ENCODE peak calls at places on chromosomes 4 and X, in nine cellular contexts. One of them, this sample, is unnamed. For H3K27me3, the result is how much of the 10 kb centered on the place peaks cover.

GRCh38 chr4:151267822-151268535 is 9.0 kb upstream of the PRSS48 start:
- DNase-seq in fibroblast of lung: no peak
- DNase-seq in heart right ventricle: no peak
- DNase-seq in endodermal cell: no peak
- DNase-seq in hepatocyte: peak
- DNase-seq in BE2C: no peak
- DNase-seq in PC-9: no peak
- DNase-seq in pancreas: no peak
- DNase-seq in tibial nerve: no peak
- DNase-seq in this sample: no peak

GRCh38 chr4:100876546-100876945 is 358.7 kb upstream of the EMCN start:
- DNase-seq in fibroblast of lung: no peak
- DNase-seq in heart right ventricle: no peak
- DNase-seq in endodermal cell: no peak
- DNase-seq in hepatocyte: no peak
- DNase-seq in BE2C: no peak
- DNase-seq in PC-9: no peak
- DNase-seq in pancreas: no peak
- DNase-seq in tibial nerve: no peak
- DNase-seq in this sample: no peak

GRCh38 chr4:155241664-155242063 is 33.2 kb downstream of the NPY2R start:
- DNase-seq in fibroblast of lung: no peak
- DNase-seq in heart right ventricle: no peak
- DNase-seq in endodermal cell: no peak
- DNase-seq in hepatocyte: no peak
- DNase-seq in BE2C: no peak
- DNase-seq in PC-9: no peak
- DNase-seq in pancreas: no peak
- DNase-seq in tibial nerve: no peak
- DNase-seq in this sample: no peak

GRCh38 chr4:40183615-40184411 is 13.0 kb upstream of the RHOH start:
- DNase-seq in fibroblast of lung: no peak
- DNase-seq in heart right ventricle: no peak
- DNase-seq in endodermal cell: no peak
- DNase-seq in hepatocyte: no peak
- DNase-seq in BE2C: no peak
- DNase-seq in PC-9: no peak
- DNase-seq in pancreas: no peak
- DNase-seq in tibial nerve: no peak
- DNase-seq in this sample: no peak

GRCh38 chrX:47321386-47321785 is 49.0 kb upstream of the ZNF157 start:
- DNase-seq in fibroblast of lung: peak
- DNase-seq in heart right ventricle: peak
- DNase-seq in endodermal cell: peak
- DNase-seq in hepatocyte: peak
- DNase-seq in BE2C: no peak
- DNase-seq in PC-9: no peak
- DNase-seq in pancreas: peak
- DNase-seq in tibial nerve: peak
- DNase-seq in this sample: peak

GRCh38 chrX:109890910-109891502 is 111.9 kb upstream of the TMEM164 start:
- DNase-seq in fibroblast of lung: peak
- DNase-seq in heart right ventricle: peak
- DNase-seq in endodermal cell: peak
- DNase-seq in hepatocyte: peak
- DNase-seq in BE2C: peak
- DNase-seq in PC-9: no peak
- DNase-seq in pancreas: peak
- DNase-seq in tibial nerve: no peak
- DNase-seq in this sample: peak

GRCh38 chr4:129117705-129118104 is 21.8 kb downstream of the C4orf33 start:
- DNase-seq in fibroblast of lung: no peak
- DNase-seq in heart right ventricle: no peak
- DNase-seq in endodermal cell: no peak
- DNase-seq in hepatocyte: no peak
- DNase-seq in BE2C: no peak
- DNase-seq in PC-9: no peak
- DNase-seq in pancreas: no peak
- DNase-seq in tibial nerve: no peak
- DNase-seq in this sample: no peak

GRCh38 chr4:99321241-99322191 is at the start of gene ADH1B:
- DNase-seq in fibroblast of lung: peak
- DNase-seq in heart right ventricle: no peak
- DNase-seq in endodermal cell: no peak
- DNase-seq in hepatocyte: no peak
- DNase-seq in BE2C: no peak
- DNase-seq in PC-9: no peak
- DNase-seq in pancreas: peak
- DNase-seq in tibial nerve: no peak
- DNase-seq in this sample: no peak

GRCh38 chr4:135368826-135369225 is 1167.2 kb upstream of the PABPC4L start:
- DNase-seq in fibroblast of lung: peak
- DNase-seq in heart right ventricle: no peak
- DNase-seq in endodermal cell: no peak
- DNase-seq in hepatocyte: no peak
- DNase-seq in BE2C: no peak
- DNase-seq in PC-9: no peak
- DNase-seq in pancreas: no peak
- DNase-seq in tibial nerve: no peak
- DNase-seq in this sample: no peak

GRCh38 chrX:45775462-45775861 is 574.8 kb upstream of the DIPK2B start:
- DNase-seq in fibroblast of lung: peak
- DNase-seq in heart right ventricle: no peak
- DNase-seq in endodermal cell: no peak
- DNase-seq in hepatocyte: no peak
- DNase-seq in BE2C: no peak
- DNase-seq in PC-9: peak
- DNase-seq in pancreas: no peak
- DNase-seq in tibial nerve: no peak
- DNase-seq in this sample: no peak

GRCh38 chrX:49880668-49881067 is 1.4 kb downstream of the USP27X start:
- DNase-seq in fibroblast of lung: no peak
- DNase-seq in heart right ventricle: no peak
- DNase-seq in endodermal cell: no peak
- DNase-seq in hepatocyte: no peak
- DNase-seq in BE2C: no peak
- DNase-seq in PC-9: no peak
- DNase-seq in pancreas: no peak
- DNase-seq in tibial nerve: no peak
- DNase-seq in this sample: no peak
- TF ChIP-seq CTCF in fibroblast of lung: no peak
- TF ChIP-seq CTCF in heart right ventricle: no peak
- TF ChIP-seq CTCF in endodermal cell: no peak
- TF ChIP-seq CTCF in hepatocyte: no peak
- TF ChIP-seq CTCF in BE2C: no peak
- TF ChIP-seq CTCF in PC-9: no peak
- TF ChIP-seq CTCF in pancreas: no peak
- TF ChIP-seq CTCF in tibial nerve: no peak
- TF ChIP-seq CTCF in this sample: no peak

GRCh38 chr4:2412885-2413716 is 5.3 kb downstream of the ZFYVE28 start:
- DNase-seq in fibroblast of lung: peak
- DNase-seq in heart right ventricle: peak
- DNase-seq in endodermal cell: peak
- DNase-seq in hepatocyte: peak
- DNase-seq in BE2C: peak
- DNase-seq in PC-9: peak
- DNase-seq in pancreas: peak
- DNase-seq in tibial nerve: peak
- DNase-seq in this sample: peak

GRCh38 chr4:2415881-2416563 is 2.4 kb downstream of the ZFYVE28 start:
- DNase-seq in fibroblast of lung: no peak
- DNase-seq in heart right ventricle: no peak
- DNase-seq in endodermal cell: peak
- DNase-seq in hepatocyte: no peak
- DNase-seq in BE2C: no peak
- DNase-seq in PC-9: no peak
- DNase-seq in pancreas: no peak
- DNase-seq in tibial nerve: no peak
- DNase-seq in this sample: no peak

GRCh38 chr4:2415213-2415612 is 3.2 kb downstream of the ZFYVE28 start:
- DNase-seq in fibroblast of lung: no peak
- DNase-seq in heart right ventricle: no peak
- DNase-seq in endodermal cell: no peak
- DNase-seq in hepatocyte: no peak
- DNase-seq in BE2C: no peak
- DNase-seq in PC-9: no peak
- DNase-seq in pancreas: no peak
- DNase-seq in tibial nerve: no peak
- DNase-seq in this sample: no peak

GRCh38 chr4:2412534-2412884 is 5.9 kb downstream of the ZFYVE28 start:
- DNase-seq in fibroblast of lung: no peak
- DNase-seq in heart right ventricle: no peak
- DNase-seq in endodermal cell: no peak
- DNase-seq in hepatocyte: peak
- DNase-seq in BE2C: no peak
- DNase-seq in PC-9: peak
- DNase-seq in pancreas: no peak
- DNase-seq in tibial nerve: no peak
- DNase-seq in this sample: no peak

DNA sequence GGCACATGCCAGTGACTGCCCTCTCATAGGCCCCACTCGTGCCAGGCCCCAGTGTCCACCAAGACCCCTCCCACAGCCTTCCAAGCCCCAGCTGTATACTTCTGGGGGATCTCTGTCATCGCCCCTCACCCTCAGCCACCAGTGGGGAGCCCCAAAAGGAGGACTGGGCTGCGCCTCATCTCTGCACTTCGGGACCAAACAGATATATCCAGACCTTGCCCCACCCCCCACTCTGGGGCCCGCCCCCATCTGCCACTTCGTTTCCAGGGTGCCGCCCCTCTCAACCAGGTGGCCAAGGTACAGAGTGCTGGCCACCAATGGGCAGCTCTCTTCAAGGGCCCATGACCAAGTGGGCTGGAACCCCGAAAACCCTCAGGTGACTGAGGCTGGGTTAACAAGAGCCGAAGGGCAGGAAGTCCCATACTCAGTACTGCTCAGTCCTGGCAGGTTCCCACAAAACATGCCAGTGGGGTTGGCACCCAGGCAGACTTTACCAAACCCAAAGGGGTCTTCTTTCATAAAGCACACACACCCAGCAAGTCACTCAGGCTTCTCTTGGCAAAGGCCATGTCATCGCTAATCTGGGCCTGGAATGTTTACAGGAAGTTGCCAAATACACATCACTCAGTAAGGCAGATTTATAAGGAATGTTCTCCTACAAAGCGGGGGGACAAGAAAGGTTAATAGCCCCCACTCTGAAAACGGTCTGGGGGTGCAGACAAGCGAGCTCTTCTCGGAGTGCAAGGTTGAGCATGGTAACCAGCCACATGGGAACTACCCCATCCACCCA is 4.4 kb downstream of the ZFYVE28 start:
- DNase-seq in fibroblast of lung: no peak
- DNase-seq in heart right ventricle: no peak
- DNase-seq in endodermal cell: peak
- DNase-seq in hepatocyte: no peak
- DNase-seq in BE2C: no peak
- DNase-seq in PC-9: no peak
- DNase-seq in pancreas: no peak
- DNase-seq in tibial nerve: no peak
- DNase-seq in this sample: no peak
- H3K27me3 ChIP-seq in fibroblast of lung: under half
- H3K27me3 ChIP-seq in heart right ventricle: under half
- H3K27me3 ChIP-seq in endodermal cell: under half
- H3K27me3 ChIP-seq in hepatocyte: under half
- H3K27me3 ChIP-seq in BE2C: under half
- H3K27me3 ChIP-seq in PC-9: under half
- H3K27me3 ChIP-seq in pancreas: under half
- H3K27me3 ChIP-seq in tibial nerve: under half
- H3K27me3 ChIP-seq in this sample: under half

DNA sequence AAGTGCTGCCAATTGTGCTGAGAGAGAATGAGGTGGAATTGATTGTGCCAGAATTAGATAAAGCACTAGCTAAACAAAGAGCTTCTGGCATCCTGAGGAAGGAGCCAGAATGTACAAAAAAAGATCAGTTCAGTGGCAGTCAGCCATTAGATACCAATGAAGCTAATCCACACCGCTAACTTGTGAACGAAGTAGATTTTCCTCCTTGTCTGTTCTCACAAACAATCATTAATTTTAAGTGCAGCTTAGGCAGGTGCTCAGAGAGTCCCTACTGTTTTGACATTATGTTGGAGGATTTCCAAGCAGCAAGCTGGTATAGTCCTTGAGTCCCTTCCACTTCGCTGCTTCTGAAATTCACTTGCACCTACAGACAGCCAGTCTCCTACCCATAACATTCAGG is 617.4 kb downstream of the CENPC start:
- DNase-seq in fibroblast of lung: no peak
- DNase-seq in heart right ventricle: no peak
- DNase-seq in endodermal cell: no peak
- DNase-seq in hepatocyte: no peak
- DNase-seq in BE2C: no peak
- DNase-seq in PC-9: no peak
- DNase-seq in pancreas: no peak
- DNase-seq in tibial nerve: no peak
- DNase-seq in this sample: no peak
- TF ChIP-seq CTCF in fibroblast of lung: no peak
- TF ChIP-seq CTCF in heart right ventricle: no peak
- TF ChIP-seq CTCF in endodermal cell: no peak
- TF ChIP-seq CTCF in hepatocyte: no peak
- TF ChIP-seq CTCF in BE2C: no peak
- TF ChIP-seq CTCF in PC-9: no peak
- TF ChIP-seq CTCF in pancreas: no peak
- TF ChIP-seq CTCF in tibial nerve: no peak
- TF ChIP-seq CTCF in this sample: no peak

GRCh38 chrX:78944351-78944750 is 840 bp upstream of the P2RY10 start:
- DNase-seq in fibroblast of lung: no peak
- DNase-seq in heart right ventricle: no peak
- DNase-seq in endodermal cell: no peak
- DNase-seq in hepatocyte: no peak
- DNase-seq in BE2C: no peak
- DNase-seq in PC-9: no peak
- DNase-seq in pancreas: no peak
- DNase-seq in tibial nerve: no peak
- DNase-seq in this sample: no peak

GRCh38 chrX:78950157-78950556 is 5.0 kb downstream of the P2RY10 start:
- DNase-seq in fibroblast of lung: no peak
- DNase-seq in heart right ventricle: no peak
- DNase-seq in endodermal cell: no peak
- DNase-seq in hepatocyte: no peak
- DNase-seq in BE2C: no peak
- DNase-seq in PC-9: no peak
- DNase-seq in pancreas: no peak
- DNase-seq in tibial nerve: no peak
- DNase-seq in this sample: no peak

GRCh38 chrX:78945186-78945912 is at the start of gene P2RY10:
- DNase-seq in fibroblast of lung: no peak
- DNase-seq in heart right ventricle: no peak
- DNase-seq in endodermal cell: no peak
- DNase-seq in hepatocyte: no peak
- DNase-seq in BE2C: no peak
- DNase-seq in PC-9: no peak
- DNase-seq in pancreas: no peak
- DNase-seq in tibial nerve: no peak
- DNase-seq in this sample: no peak

GRCh38 chrX:78946178-78946896 is 1.1 kb downstream of the P2RY10 start:
- DNase-seq in fibroblast of lung: no peak
- DNase-seq in heart right ventricle: no peak
- DNase-seq in endodermal cell: no peak
- DNase-seq in hepatocyte: no peak
- DNase-seq in BE2C: no peak
- DNase-seq in PC-9: no peak
- DNase-seq in pancreas: no peak
- DNase-seq in tibial nerve: no peak
- DNase-seq in this sample: no peak
- H3K27me3 ChIP-seq in fibroblast of lung: under half
- H3K27me3 ChIP-seq in heart right ventricle: under half
- H3K27me3 ChIP-seq in endodermal cell: under half
- H3K27me3 ChIP-seq in hepatocyte: under half
- H3K27me3 ChIP-seq in BE2C: under half
- H3K27me3 ChIP-seq in PC-9: under half
- H3K27me3 ChIP-seq in pancreas: under half
- H3K27me3 ChIP-seq in tibial nerve: under half
- H3K27me3 ChIP-seq in this sample: under half

GRCh38 chr4:93897559-93897958 is 69.0 kb downstream of the ATOH1 start:
- DNase-seq in fibroblast of lung: no peak
- DNase-seq in heart right ventricle: no peak
- DNase-seq in endodermal cell: no peak
- DNase-seq in hepatocyte: peak
- DNase-seq in BE2C: no peak
- DNase-seq in PC-9: no peak
- DNase-seq in pancreas: no peak
- DNase-seq in tibial nerve: no peak
- DNase-seq in this sample: no peak
- TF ChIP-seq CTCF in fibroblast of lung: no peak
- TF ChIP-seq CTCF in heart right ventricle: peak
- TF ChIP-seq CTCF in endodermal cell: peak
- TF ChIP-seq CTCF in hepatocyte: peak
- TF ChIP-seq CTCF in BE2C: peak
- TF ChIP-seq CTCF in PC-9: peak
- TF ChIP-seq CTCF in pancreas: no peak
- TF ChIP-seq CTCF in tibial nerve: peak
- TF ChIP-seq CTCF in this sample: no peak

This sample was measured in psoas muscle.